ENCODE peak calls at places on chromosomes 2 and 18, in six cellular contexts. K is psoas muscle, I is Peyer's patch, W is HepG2, Q is fibroblast of lung, U is vagina. Z is an unnamed sample.

GRCh38 chr2:202311823-202312388 is 46.3 kb downstream of the NOP58 start:
- DNase-seq in K (no peak), I (no peak), W (no peak), Q (no peak), U (no peak), Z (no peak)

GRCh38 chr2:166375736-166376487 is at the start of gene SCN9A:
- DNase-seq in K (peak), I (peak), W (peak), Q (peak), U (no peak), Z (peak)

GRCh38 chr2:149056541-149056940 is 18.0 kb downstream of the LYPD6B start:
- DNase-seq in K (no peak), I (no peak), W (no peak), Q (no peak), U (no peak), Z (no peak)

GRCh38 chr2:13495039-13495438 is 778.3 kb downstream of the TRIB2 start:
- DNase-seq in K (no peak), I (no peak), W (no peak), Q (no peak), U (no peak), Z (no peak)

GRCh38 chr2:163155279-163155883 is 316.8 kb upstream of the KCNH7 start:
- DNase-seq in K (no peak), I (no peak), W (peak), Q (peak), U (no peak), Z (no peak)

GRCh38 chr18:58315739-58316215 is 271.8 kb downstream of the NEDD4L start:
- DNase-seq in K (no peak), I (peak), W (peak), Q (peak), U (no peak), Z (no peak)

GRCh38 chr2:58644992-58645391 is 403.9 kb upstream of the FANCL start:
- DNase-seq in K (no peak), I (no peak), W (no peak), Q (no peak), U (no peak), Z (no peak)

GRCh38 chr18:49778826-49779465 is 34.4 kb downstream of the ACAA2 start:
- DNase-seq in K (no peak), I (no peak), W (no peak), Q (peak), U (no peak), Z (no peak)

GRCh38 chr18:35271656-35272055 is 18.4 kb downstream of the ZSCAN30 start:
- DNase-seq in K (no peak), I (no peak), W (no peak), Q (no peak), U (no peak), Z (no peak)

GRCh38 chr18:22681912-22682311 is 251.2 kb upstream of the RBBP8 start:
- DNase-seq in K (no peak), I (no peak), W (no peak), Q (peak), U (no peak), Z (no peak)

GRCh38 chr2:147547425-147547824 is 297.4 kb upstream of the ACVR2A start:
- DNase-seq in K (no peak), I (no peak), W (no peak), Q (peak), U (no peak), Z (no peak)

GRCh38 chr18:55577812-55578539 is 10.0 kb downstream of the TCF4 start:
- DNase-seq in K (no peak), I (no peak), W (no peak), Q (no peak), U (no peak), Z (no peak)
- TF ChIP-seq CTCF in K (peak), I (no peak), W (no peak), Q (no peak), U (no peak), Z (peak)

GRCh38 chr2:219356834-219357233 is 24.3 kb upstream of the RESP18 start:
- DNase-seq in K (no peak), I (no peak), W (no peak), Q (no peak), U (no peak), Z (no peak)
- TF ChIP-seq CTCF in K (no peak), I (no peak), W (no peak), Q (no peak), U (no peak), Z (no peak)

DNA sequence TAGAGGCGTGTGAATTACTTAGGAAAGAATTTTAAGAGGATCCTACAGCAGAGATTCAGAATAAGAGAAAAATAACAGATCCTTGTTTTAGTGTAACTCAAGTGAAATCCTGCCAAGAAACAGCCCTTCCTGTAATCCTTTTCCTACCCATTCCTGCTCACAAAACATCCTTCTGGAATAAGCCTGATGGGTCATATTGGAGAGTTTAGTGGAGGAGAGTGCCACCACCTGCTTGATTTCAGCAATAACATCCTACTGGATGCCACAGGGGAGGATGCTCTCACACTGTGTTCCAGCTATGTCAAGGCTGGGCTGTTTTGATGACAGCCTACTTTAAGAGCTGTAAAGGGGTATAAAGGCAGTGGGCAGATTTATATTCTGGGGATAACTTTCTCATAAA is 54.8 kb upstream of the CCDC178 start:
- DNase-seq in K (no peak), I (no peak), W (peak), Q (peak), U (no peak), Z (peak)
- TF ChIP-seq CTCF in K (no peak), I (no peak), W (peak), Q (peak), U (peak), Z (peak)

DNA sequence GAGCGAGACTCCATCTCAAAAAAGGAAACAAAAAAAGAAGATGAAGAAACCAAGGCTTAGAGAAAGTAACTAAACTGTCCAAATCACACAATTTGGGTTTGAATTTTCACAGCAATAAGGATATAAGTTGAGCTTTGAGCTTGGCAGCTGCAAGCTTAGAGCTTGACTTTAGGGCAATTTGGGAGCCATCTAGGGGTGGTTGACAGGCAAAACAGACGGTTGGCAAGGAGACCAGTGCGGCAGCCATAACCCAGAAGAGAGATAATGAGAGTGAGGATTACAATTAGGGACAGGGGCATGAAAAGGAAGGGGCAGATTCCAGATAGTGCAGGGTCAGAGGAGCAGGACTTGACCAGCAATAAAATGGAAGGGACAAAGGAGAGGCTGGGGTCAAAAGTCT is 382.2 kb upstream of the HNRNPA3 start:
- DNase-seq in K (no peak), I (no peak), W (peak), Q (no peak), U (no peak), Z (peak)
- TF ChIP-seq CTCF in K (no peak), I (no peak), W (peak), Q (no peak), U (no peak), Z (peak)